ENCODE peak calls at places on chromosome 19, in ten cellular contexts. J is heart left ventricle, G is AG04450, Q is heart right ventricle, Y is neuronal stem cell, C is mammary epithelial cell, M is tibial nerve, O is thoracic aorta, U is esophagus squamous epithelium, P is stomach. B is an unnamed sample.

GRCh38 chr19:1069009-1069779 is 2.2 kb downstream of the ARHGAP45 start:
- DNase-seq in M (no peak), O (no peak), Q (peak; percentile 72), P (peak; percentile 74), Y (no peak), U (no peak), G (no peak), C (no peak), J (peak; percentile 61), B (peak; percentile 79)

GRCh38 chr19:15091918-15092753 is 10.1 kb downstream of the OR1I1 start:
- DNase-seq in P (no peak), C (peak; percentile 41), U (no peak), O (no peak), J (peak; percentile 35), M (no peak), G (peak; percentile 39), Y (peak; percentile 72), Q (peak; percentile 15), B (no peak)

GRCh38 chr19:947090-947706 is 21.4 kb downstream of the ARID3A start:
- DNase-seq in U (no peak), Q (no peak), Y (no peak), C (no peak), G (no peak), P (no peak), O (no peak), M (no peak), J (no peak), B (no peak)

GRCh38 chr19:13181747-13182388 is 31.7 kb downstream of the IER2 start:
- DNase-seq in J (peak; percentile 85), C (no peak), U (no peak), Q (peak; percentile 77), O (no peak), Y (no peak), M (no peak), G (no peak), P (peak; percentile 76), B (no peak)

GRCh38 chr19:18687740-18688465 is 4.4 kb downstream of the CRTC1 start:
- DNase-seq in Y (no peak), J (no peak), Q (no peak), U (no peak), P (no peak), G (no peak), C (no peak), O (no peak), M (no peak), B (no peak)

GRCh38 chr19:35901055-35901644 is 810 bp upstream of the NFKBID start:
- DNase-seq in U (no peak), P (no peak), C (no peak), M (no peak), G (no peak), O (no peak), J (no peak), Q (no peak), Y (no peak), B (no peak)

GRCh38 chr19:34639491-34640085 is 37.4 kb downstream of the SCGB2B2 start:
- DNase-seq in O (no peak), Q (no peak), Y (peak; percentile 45), U (no peak), C (peak; percentile 35), M (no peak), J (peak; percentile 47), P (peak; percentile 60), G (peak; percentile 20), B (peak; percentile 60)

GRCh38 chr19:862529-863304 is 3.3 kb downstream of the CFD start:
- DNase-seq in U (no peak), Y (peak; percentile 57), J (peak; percentile 46), G (no peak), O (no peak), C (peak; percentile 37), Q (peak; percentile 70), P (peak; percentile 61), M (peak; percentile 68), B (peak; percentile 81)

GRCh38 chr19:29858000-29858596 is 46.3 kb downstream of the CCNE1 start:
- DNase-seq in J (no peak), M (no peak), C (no peak), Y (no peak), O (no peak), Q (no peak), U (no peak), P (peak; percentile 50), G (no peak), B (peak; percentile 37)

GRCh38 chr19:49017666-49018351 is 918 bp upstream of the LHB start:
- DNase-seq in M (no peak), J (peak; percentile 39), Q (peak; percentile 55), Y (no peak), C (no peak), G (no peak), P (peak; percentile 53), U (no peak), O (no peak), B (peak; percentile 39)

GRCh38 chr19:49014870-49015255 is 2.0 kb downstream of the LHB start:
- DNase-seq in C (no peak), M (no peak), G (no peak), Y (no peak), U (no peak), Q (no peak), P (no peak), O (no peak), J (no peak), B (no peak)

GRCh38 chr19:49016067-49016839 is 638 bp downstream of the LHB start:
- DNase-seq in O (no peak), G (no peak), C (no peak), M (no peak), J (no peak), Y (no peak), U (no peak), P (no peak), Q (no peak), B (no peak)

GRCh38 chr19:49019242-49019932 is 2.5 kb upstream of the LHB start:
- DNase-seq in O (no peak), U (no peak), C (peak; percentile 29), P (peak; percentile 83), Q (peak; percentile 69), G (no peak), J (peak; percentile 33), Y (no peak), M (no peak), B (peak; percentile 70)

GRCh38 chr19:49017041-49017665 is at the start of gene LHB:
- DNase-seq in O (no peak), U (no peak), Y (no peak), C (no peak), P (no peak), G (no peak), M (no peak), J (no peak), Q (no peak), B (no peak)
- H3K27ac ChIP-seq in O (no peak within 1 kb of the TSS), U (no peak within 1 kb of the TSS), Y (no peak within 1 kb of the TSS), C (no peak within 1 kb of the TSS), P (no peak within 1 kb of the TSS), G (no peak within 1 kb of the TSS), M (no peak within 1 kb of the TSS), J (no peak within 1 kb of the TSS), Q (no peak within 1 kb of the TSS), B (no peak within 1 kb of the TSS)

GRCh38 chr19:19752760-19753403 is 20.0 kb upstream of the ZNF14 start:
- DNase-seq in P (no peak), M (no peak), C (no peak), J (no peak), O (no peak), G (no peak), Y (no peak), U (no peak), Q (no peak), B (no peak)
- H3K9me3 ChIP-seq in P (no peaks in the 10 kb centered on the region), M (no peaks in the 10 kb centered on the region), C (peaks cover 35% of the 10 kb centered on the region), J (no peaks in the 10 kb centered on the region), O (no peaks in the 10 kb centered on the region), G (peaks cover 86% of the 10 kb centered on the region), Y (peaks cover 14% of the 10 kb centered on the region), U (peaks cover 55% of the 10 kb centered on the region), Q (no peaks in the 10 kb centered on the region), B (no peaks in the 10 kb centered on the region)

DNA sequence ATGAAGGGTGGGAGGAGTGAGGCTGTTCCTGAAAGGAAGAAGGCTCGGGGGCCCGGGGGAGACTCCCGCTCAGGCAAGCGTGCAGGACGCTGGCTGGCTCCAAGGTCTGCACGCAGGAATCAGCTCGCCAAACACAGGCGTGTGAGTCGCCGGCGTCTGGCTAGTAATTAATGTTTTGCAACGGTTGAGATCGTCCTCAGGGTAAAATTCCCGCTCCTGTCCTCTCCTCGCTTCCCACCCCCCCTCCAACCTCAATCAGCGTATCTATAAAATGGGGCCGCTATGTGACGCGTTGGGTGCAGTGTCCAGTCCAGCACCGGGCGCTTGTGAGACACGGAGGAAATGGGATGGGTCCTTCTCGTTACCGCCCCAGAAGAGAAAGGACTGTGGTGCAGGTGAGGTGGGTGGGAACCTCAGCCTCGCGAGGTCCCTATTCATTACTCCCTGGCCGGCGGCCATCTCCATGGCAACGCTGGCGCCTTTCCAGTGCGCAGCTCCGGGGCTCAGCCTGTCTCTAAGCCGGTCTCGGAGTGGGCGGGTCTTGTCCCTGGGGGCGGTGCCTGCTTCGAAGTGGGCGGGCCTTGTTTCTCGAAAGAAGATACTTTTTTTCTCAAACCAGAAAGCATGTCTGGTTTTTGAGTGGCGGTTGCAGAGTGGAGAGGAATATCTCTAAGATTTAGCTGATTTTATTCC is 6.5 kb upstream of the ZNF579 start:
- DNase-seq in C (peak; percentile 95), M (peak; percentile 90), Y (peak; percentile 94), G (peak; percentile 69), Q (peak; percentile 97), J (peak; percentile 94), U (peak; percentile 67), O (peak; percentile 68), P (peak; percentile 99), B (peak; percentile 96)
- H3K27ac ChIP-seq in C (peak overlapping the region; percentile 7), M (peak overlapping the region; percentile 34), Y (peak overlapping the region; percentile 98), G (no peak overlapping the region), Q (no peak overlapping the region), J (peak overlapping the region; percentile 29), U (peak overlapping the region; percentile 5), O (no peak overlapping the region), P (peak overlapping the region; percentile 81), B (peak overlapping the region; percentile 68)

GRCh38 chr19:21138130-21138529 is 3.7 kb upstream of the ZNF431 start:
- DNase-seq in Q (no peak), Y (no peak), M (no peak), J (no peak), C (no peak), P (no peak), O (no peak), U (no peak), G (no peak), B (no peak)

GRCh38 chr19:21130097-21130775 is 11.6 kb upstream of the ZNF431 start:
- DNase-seq in Q (no peak), Y (no peak), M (no peak), J (no peak), O (no peak), P (no peak), U (no peak), C (peak; percentile 59), G (no peak), B (no peak)

GRCh38 chr19:21133633-21134032 is 8.2 kb upstream of the ZNF431 start:
- DNase-seq in O (no peak), J (no peak), Y (no peak), M (no peak), P (no peak), U (no peak), Q (no peak), C (peak; percentile 8), G (no peak), B (no peak)

GRCh38 chr19:21134934-21135366 is 6.9 kb upstream of the ZNF431 start:
- DNase-seq in Q (no peak), C (no peak), O (no peak), M (no peak), U (no peak), Y (no peak), P (no peak), J (no peak), G (no peak), B (no peak)

DNA sequence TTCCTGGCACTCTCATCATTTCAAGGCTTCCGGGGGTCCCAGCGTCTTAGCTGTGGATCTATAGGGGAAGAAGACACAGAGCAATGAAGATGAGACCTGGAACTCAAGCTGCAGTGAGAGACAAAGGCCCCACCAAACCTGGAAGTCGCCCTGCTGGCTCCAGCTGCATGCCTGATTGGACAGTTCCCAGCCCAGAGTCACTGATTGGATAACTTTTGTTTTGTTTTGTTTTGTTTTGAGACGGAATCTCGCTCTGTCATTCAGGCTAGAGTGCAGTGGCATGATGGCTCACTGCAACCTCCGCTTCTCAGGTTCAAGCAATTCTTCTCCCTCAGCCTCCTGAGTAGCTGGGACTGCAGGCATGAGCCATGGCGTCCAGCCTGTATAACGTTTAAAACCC is 6.4 kb upstream of the ZNF431 start:
- DNase-seq in Y (no peak), Q (no peak), O (no peak), U (no peak), M (no peak), J (no peak), P (no peak), C (no peak), G (no peak), B (no peak)
- H3K9me3 ChIP-seq in Y (no peaks in the 10 kb centered on the region), Q (no peaks in the 10 kb centered on the region), O (no peaks in the 10 kb centered on the region), U (no peaks in the 10 kb centered on the region), M (no peaks in the 10 kb centered on the region), J (no peaks in the 10 kb centered on the region), P (no peaks in the 10 kb centered on the region), C (peaks cover 3% of the 10 kb centered on the region), G (no peaks in the 10 kb centered on the region), B (peaks cover 2% of the 10 kb centered on the region)